ENCODE peak calls at places on chromosomes 5 and 9, in nine cellular contexts. V is adrenal gland, G is lower leg skin, S is spleen, C is GM12878, Y is A549, U is IMR-90, X is sigmoid colon, P is heart left ventricle. Q is an unnamed sample.

GRCh38 chr9:127305450-127306226 is 41.1 kb downstream of the GARNL3 start:
- DNase-seq in V (no peak), G (no peak), S (no peak), C (no peak), Y (peak; percentile 31), U (no peak), X (no peak), P (no peak), Q (peak; percentile 21)

GRCh38 chr9:124342946-124343485 is 72.2 kb downstream of the PSMB7 start:
- DNase-seq in V (peak; percentile 86), G (peak; percentile 91), S (peak; percentile 76), C (no peak), Y (peak; percentile 30), U (peak; percentile 94), X (peak; percentile 89), P (peak; percentile 51), Q (peak; percentile 94)

GRCh38 chr5:57778528-57779175 is 296.0 kb upstream of the ACTBL2 start:
- DNase-seq in V (no peak), G (no peak), S (no peak), C (no peak), Y (peak; percentile 11), U (peak; percentile 60), X (no peak), P (no peak), Q (no peak)

GRCh38 chr9:80077059-80077458 is 505.3 kb downstream of the TLE4 start:
- DNase-seq in V (no peak), G (no peak), S (no peak), C (no peak), Y (no peak), U (no peak), X (no peak), P (no peak), Q (no peak)

GRCh38 chr5:169411789-169412425 is 111.0 kb upstream of the SLIT3 start:
- DNase-seq in V (no peak), G (no peak), S (no peak), C (no peak), Y (peak; percentile 31), U (no peak), X (no peak), P (no peak), Q (no peak)

GRCh38 chr9:88221110-88221509 is 82.8 kb upstream of the SPATA31C2 start:
- DNase-seq in V (no peak), G (no peak), S (no peak), C (no peak), Y (no peak), U (no peak), X (no peak), P (no peak), Q (no peak)

GRCh38 chr9:37960631-37961030 is 56.7 kb upstream of the SLC25A51 start:
- DNase-seq in V (no peak), G (no peak), S (no peak), C (no peak), Y (no peak), U (no peak), X (no peak), P (no peak), Q (no peak)

GRCh38 chr5:173764321-173765029 is 123.7 kb upstream of the CPEB4 start:
- DNase-seq in V (peak; percentile 98), G (peak; percentile 96), S (no peak), C (no peak), Y (peak; percentile 95), U (peak; percentile 96), X (peak; percentile 91), P (peak; percentile 90), Q (peak; percentile 90)

GRCh38 chr5:143215685-143216084 is 187.8 kb downstream of the NR3C1 start:
- DNase-seq in V (no peak), G (no peak), S (no peak), C (no peak), Y (no peak), U (no peak), X (no peak), P (no peak), Q (peak; percentile 76)

GRCh38 chr5:135829681-135830383 is 4.6 kb upstream of the SLC25A48 start:
- DNase-seq in V (peak; percentile 85), G (peak; percentile 92), S (no peak), C (no peak), Y (peak; percentile 56), U (peak; percentile 31), X (peak; percentile 87), P (peak; percentile 57), Q (peak; percentile 62)

GRCh38 chr5:28807230-28807629 is 1768.8 kb upstream of the CDH9 start:
- DNase-seq in V (no peak), G (no peak), S (no peak), C (no peak), Y (peak; percentile 8), U (no peak), X (no peak), P (no peak), Q (no peak)

GRCh38 chr9:130138791-130139190 is 33.4 kb upstream of the NCS1 start:
- DNase-seq in V (peak; percentile 95), G (no peak), S (no peak), C (no peak), Y (no peak), U (peak; percentile 97), X (peak; percentile 97), P (peak; percentile 79), Q (no peak)
- TF ChIP-seq POLR2A in V (no peak), G (no peak), S (no peak), C (no peak), Y (no peak), U (peak; percentile 5), X (no peak), P (no peak), Q (no peak)

DNA sequence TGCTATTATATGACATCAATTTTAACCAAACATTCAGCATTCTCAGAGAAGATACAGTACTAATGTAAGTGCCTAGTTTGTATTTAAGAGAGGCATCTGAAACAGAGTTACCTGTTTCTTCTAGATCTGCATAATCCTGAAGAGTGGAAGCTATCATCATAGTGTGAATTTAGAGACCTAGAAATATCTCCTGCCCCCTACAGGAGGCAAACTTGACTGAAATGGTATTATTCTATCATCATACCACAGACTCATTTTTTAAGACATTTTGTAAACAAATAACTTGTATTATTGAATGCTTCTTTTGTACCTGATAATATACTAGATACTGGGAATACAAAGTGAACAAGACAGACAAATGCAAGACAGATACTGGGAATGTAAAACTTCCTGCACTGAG is 216.8 kb upstream of the RPS23 start:
- DNase-seq in V (no peak), G (no peak), S (no peak), C (no peak), Y (no peak), U (peak; percentile 5), X (no peak), P (no peak), Q (no peak)
- TF ChIP-seq CTCF in V (no peak), G (no peak), S (no peak), C (no peak), Y (no peak), U (peak; percentile 38), X (no peak), P (peak; percentile 25), Q (no peak)

DNA sequence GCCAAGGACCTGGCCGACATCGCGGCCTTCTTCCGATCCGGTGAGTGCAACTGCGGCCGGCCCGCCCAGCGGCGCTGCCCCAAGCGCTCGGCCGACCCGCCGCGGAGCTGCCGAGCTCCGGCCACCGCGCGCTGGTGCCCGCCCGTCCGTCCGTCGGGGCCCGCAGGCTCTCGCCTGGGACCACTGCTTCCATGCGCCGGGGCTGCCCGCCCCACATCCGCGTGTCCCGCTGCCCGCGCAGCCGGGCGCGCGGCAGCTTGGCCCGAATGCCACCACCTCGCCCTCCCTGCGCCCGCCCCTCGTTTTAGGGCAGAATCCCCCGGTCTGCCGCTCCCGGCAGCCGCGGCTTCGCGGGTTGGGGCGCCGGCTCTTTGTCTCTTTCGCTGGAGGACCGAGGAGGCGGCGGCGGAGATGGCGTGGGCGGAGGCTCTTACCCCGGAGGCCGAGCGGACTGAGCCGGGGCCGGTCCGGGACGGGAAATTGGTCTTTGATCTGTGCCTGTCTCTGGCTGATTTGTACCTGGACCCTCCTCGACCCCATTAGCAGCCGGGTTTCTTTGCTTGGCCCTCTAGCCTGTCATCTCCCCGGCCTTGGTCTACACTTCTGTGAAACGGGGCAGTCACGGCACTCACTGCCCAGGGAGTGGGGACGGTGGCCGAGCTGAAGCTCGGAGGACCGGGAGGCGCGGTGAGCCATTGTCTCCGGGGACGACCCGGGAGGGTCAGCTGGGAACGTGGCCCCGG is 872 bp downstream of the TRIO start:
- DNase-seq in V (peak; percentile 47), G (peak; percentile 89), S (peak; percentile 92), C (no peak), Y (no peak), U (no peak), X (peak; percentile 78), P (peak; percentile 59), Q (peak; percentile 50)
- TF ChIP-seq POLR2A in V (no peak), G (no peak), S (no peak), C (peak; percentile 57), Y (no peak), U (peak; percentile 41), X (no peak), P (no peak), Q (no peak)

GRCh38 chr5:38831117-38831516 is 14.7 kb upstream of the OSMR start:
- DNase-seq in V (no peak), G (no peak), S (no peak), C (no peak), Y (no peak), U (no peak), X (no peak), P (no peak), Q (no peak)

GRCh38 chr5:38830521-38831051 is 15.2 kb upstream of the OSMR start:
- DNase-seq in V (peak; percentile 49), G (no peak), S (no peak), C (no peak), Y (no peak), U (peak; percentile 74), X (no peak), P (no peak), Q (no peak)

GRCh38 chr5:38835887-38836286 is 9.9 kb upstream of the OSMR start:
- DNase-seq in V (no peak), G (no peak), S (no peak), C (no peak), Y (no peak), U (peak; percentile 33), X (no peak), P (no peak), Q (no peak)

GRCh38 chr5:38832810-38833209 is 13.0 kb upstream of the OSMR start:
- DNase-seq in V (no peak), G (no peak), S (no peak), C (no peak), Y (no peak), U (no peak), X (no peak), P (no peak), Q (no peak)

DNA sequence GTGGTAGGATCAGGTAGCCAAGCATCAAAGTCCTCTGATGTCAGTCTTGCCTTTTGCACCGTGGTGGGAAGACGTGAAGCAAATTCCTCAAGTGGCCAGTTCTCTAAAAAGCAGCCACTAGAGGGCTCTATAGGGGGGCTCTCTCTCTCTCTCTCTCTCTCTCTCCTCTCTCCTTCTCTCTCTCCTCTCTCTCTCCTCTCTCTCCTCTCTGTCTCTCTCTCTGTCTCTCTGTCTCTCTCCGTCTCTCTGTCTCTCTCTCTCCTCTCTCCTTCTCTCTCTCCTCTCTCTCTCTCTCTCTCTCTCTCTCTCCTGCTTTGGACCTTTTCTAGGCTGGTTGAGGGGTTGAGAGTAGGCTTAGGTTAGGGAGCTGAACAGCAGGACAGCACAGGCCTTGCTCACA is 13.9 kb upstream of the OSMR start:
- DNase-seq in V (no peak), G (no peak), S (no peak), C (no peak), Y (peak; percentile 66), U (peak; percentile 45), X (no peak), P (no peak), Q (peak; percentile 56)
- TF ChIP-seq CTCF in V (peak; percentile 12), G (no peak), S (peak; percentile 34), C (peak; percentile 46), Y (peak; percentile 50), U (peak; percentile 53), X (peak; percentile 22), P (peak; percentile 48), Q (peak; percentile 63)

GRCh38 chr9:121201045-121201737 is 478 bp downstream of the RAB14 start:
- DNase-seq in V (peak; percentile 52), G (peak; percentile 91), S (peak; percentile 94), C (no peak), Y (no peak), U (no peak), X (peak; percentile 71), P (peak; percentile 70), Q (peak; percentile 63)
- TF ChIP-seq POLR2A in V (no peak), G (no peak), S (no peak), C (no peak), Y (no peak), U (no peak), X (no peak), P (no peak), Q (peak; percentile 7)

Q was measured in NB4.